ENCODE peak calls at places on chromosomes 13 and 19, in five cellular contexts. K is WTC11, J is erythroblast, E is uterus, N is H9. X is an unnamed sample.

GRCh38 chr13:20623000-20623399 is 56.0 kb downstream of the IFT88 start:
- DNase-seq in J (no peak), N (no peak), E (no peak), K (no peak), X (no peak)

GRCh38 chr19:39388657-39389056 is 2.2 kb downstream of the PAF1 start:
- DNase-seq in E (no peak), K (no peak), N (no peak), J (no peak), X (no peak)

GRCh38 chr19:30664358-30665058 is 292.3 kb downstream of the ZNF536 start:
- DNase-seq in E (no peak), N (peak), J (no peak), K (peak), X (peak)

GRCh38 chr19:15320118-15320517 is 12.2 kb downstream of the BRD4 start:
- DNase-seq in E (no peak), N (no peak), K (no peak), J (no peak), X (no peak)

GRCh38 chr19:7355151-7355845 is 6.6 kb downstream of the ARHGEF18 start:
- DNase-seq in E (peak), J (no peak), N (no peak), K (no peak), X (no peak)

GRCh38 chr19:30144242-30144758 is 202.3 kb downstream of the URI1 start:
- DNase-seq in J (no peak), K (no peak), N (no peak), E (no peak), X (no peak)

GRCh38 chr13:109288151-109288709 is 498.2 kb downstream of the IRS2 start:
- DNase-seq in E (no peak), J (no peak), K (no peak), N (no peak), X (no peak)

GRCh38 chr19:29375429-29376093 is 150.2 kb upstream of the VSTM2B start:
- DNase-seq in E (no peak), J (no peak), K (no peak), N (peak), X (no peak)

GRCh38 chr19:13241321-13242104 is 91.3 kb downstream of the IER2 start:
- DNase-seq in N (peak), J (no peak), K (peak), E (no peak), X (no peak)

GRCh38 chr19:18109731-18110671 is 12.4 kb downstream of the MAST3 start:
- DNase-seq in J (no peak), E (no peak), K (peak), N (peak), X (peak)

GRCh38 chr13:69706807-69707206 is 400.8 kb upstream of the ATXN8OS start:
- DNase-seq in N (no peak), K (no peak), E (no peak), J (no peak), X (no peak)

GRCh38 chr19:12664406-12665280 is 1.9 kb downstream of the MAN2B1 start:
- DNase-seq in J (peak), N (peak), E (no peak), K (peak), X (peak)

GRCh38 chr19:18298601-18299000 is 17.2 kb upstream of the JUND start:
- DNase-seq in K (no peak), E (no peak), J (no peak), N (no peak), X (no peak)

GRCh38 chr19:2627319-2627829 is 75.1 kb downstream of the GNG7 start:
- DNase-seq in K (no peak), N (no peak), E (peak), J (no peak), X (no peak)

GRCh38 chr19:661427-662196 is 1.4 kb downstream of the RNF126 start:
- DNase-seq in N (no peak), E (no peak), K (no peak), J (peak), X (no peak)

GRCh38 chr19:2391118-2391725 is 31.2 kb downstream of the TMPRSS9 start:
- DNase-seq in E (peak), K (no peak), J (peak), N (no peak), X (peak)

GRCh38 chr13:102191951-102192461 is 209.8 kb downstream of the FGF14 start:
- DNase-seq in K (no peak), N (no peak), J (peak), E (no peak), X (no peak)

GRCh38 chr13:27975579-27976361 is 6.7 kb upstream of the CDX2 start:
- DNase-seq in E (no peak), K (no peak), N (peak), J (no peak), X (no peak)

GRCh38 chr19:41424335-41425173 is 2.6 kb downstream of the B3GNT8 start:
- DNase-seq in K (no peak), E (no peak), N (no peak), J (no peak), X (no peak)

GRCh38 chr19:10727599-10728250 is 9.8 kb downstream of the DNM2 start:
- DNase-seq in K (no peak), N (no peak), J (no peak), E (no peak), X (no peak)

GRCh38 chr19:917323-918151 is at the start of gene KISS1R:
- DNase-seq in N (peak), E (no peak), J (peak), K (peak), X (peak)

GRCh38 chr19:55540619-55541018 is 3.7 kb upstream of the SBK2 start:
- DNase-seq in N (no peak), K (no peak), E (no peak), J (no peak), X (peak)

GRCh38 chr13:112007191-112007590 is 59.8 kb upstream of the SOX1 start:
- DNase-seq in E (no peak), K (no peak), J (no peak), N (no peak), X (no peak)

GRCh38 chr13:44969858-44970484 is 19.3 kb downstream of the NUFIP1 start:
- DNase-seq in K (no peak), N (no peak), J (peak), E (no peak), X (no peak)

GRCh38 chr19:47618771-47619170 is 9.8 kb downstream of the BICRA start:
- DNase-seq in N (no peak), E (peak), K (no peak), J (no peak), X (no peak)

GRCh38 chr13:98556968-98557591 is 19.8 kb downstream of the STK24 start:
- DNase-seq in E (no peak), N (no peak), K (no peak), J (peak), X (peak)

GRCh38 chr13:50421457-50422130 is 406.4 kb downstream of the KCNRG start:
- DNase-seq in E (no peak), K (no peak), N (no peak), J (no peak), X (no peak)

GRCh38 chr13:83221256-83221655 is 661.0 kb downstream of the SLITRK1 start:
- DNase-seq in E (no peak), K (no peak), J (peak), N (no peak), X (no peak)

GRCh38 chr19:1156305-1156801 is 17.7 kb downstream of the SBNO2 start:
- DNase-seq in J (no peak), E (peak), N (no peak), K (peak), X (no peak)

X was measured in WERI-Rb-1.